ENCODE peak calls at places on chromosomes 7 and 10, in four cellular contexts. One of them, this sample, is unnamed.

GRCh38 chr7:139574618-139575337 is 51.3 kb downstream of the CLEC2L start:
- DNase-seq in activated CD4-positive, alpha-beta T cell treated with anti-CD3 and anti-CD28 coated beads, Interleukin-2, amount 10 ng/mL, durations not matched to agents 7 days and 5 days: no peak
- DNase-seq in BJ: no peak
- DNase-seq in HuH-7: no peak
- DNase-seq in this sample: no peak

GRCh38 chr7:118185163-118185860 is 1.3 kb downstream of the LSM8 start:
- DNase-seq in activated CD4-positive, alpha-beta T cell treated with anti-CD3 and anti-CD28 coated beads, Interleukin-2, amount 10 ng/mL, durations not matched to agents 7 days and 5 days: no peak
- DNase-seq in BJ: peak; percentile 22
- DNase-seq in HuH-7: no peak
- DNase-seq in this sample: no peak

GRCh38 chr7:104160375-104160774 is 47.4 kb downstream of the ORC5 start:
- DNase-seq in activated CD4-positive, alpha-beta T cell treated with anti-CD3 and anti-CD28 coated beads, Interleukin-2, amount 10 ng/mL, durations not matched to agents 7 days and 5 days: no peak
- DNase-seq in BJ: no peak
- DNase-seq in HuH-7: no peak
- DNase-seq in this sample: no peak

GRCh38 chr7:77679608-77680007 is 16.7 kb upstream of the RSBN1L start:
- DNase-seq in activated CD4-positive, alpha-beta T cell treated with anti-CD3 and anti-CD28 coated beads, Interleukin-2, amount 10 ng/mL, durations not matched to agents 7 days and 5 days: no peak
- DNase-seq in BJ: no peak
- DNase-seq in HuH-7: no peak
- DNase-seq in this sample: no peak

GRCh38 chr10:4623757-4624420 is 202.1 kb upstream of the AKR1E2 start:
- DNase-seq in activated CD4-positive, alpha-beta T cell treated with anti-CD3 and anti-CD28 coated beads, Interleukin-2, amount 10 ng/mL, durations not matched to agents 7 days and 5 days: no peak
- DNase-seq in BJ: peak; percentile 6
- DNase-seq in HuH-7: no peak
- DNase-seq in this sample: no peak

GRCh38 chr10:110147961-110148360 is 59.4 kb upstream of the MXI1 start:
- DNase-seq in activated CD4-positive, alpha-beta T cell treated with anti-CD3 and anti-CD28 coated beads, Interleukin-2, amount 10 ng/mL, durations not matched to agents 7 days and 5 days: no peak
- DNase-seq in BJ: no peak
- DNase-seq in HuH-7: no peak
- DNase-seq in this sample: no peak

GRCh38 chr10:95324436-95325268 is 33.8 kb upstream of the PDLIM1 start:
- DNase-seq in activated CD4-positive, alpha-beta T cell treated with anti-CD3 and anti-CD28 coated beads, Interleukin-2, amount 10 ng/mL, durations not matched to agents 7 days and 5 days: no peak
- DNase-seq in BJ: no peak
- DNase-seq in HuH-7: no peak
- DNase-seq in this sample: no peak

GRCh38 chr7:82755705-82756551 is 312.4 kb upstream of the CACNA2D1 start:
- DNase-seq in activated CD4-positive, alpha-beta T cell treated with anti-CD3 and anti-CD28 coated beads, Interleukin-2, amount 10 ng/mL, durations not matched to agents 7 days and 5 days: no peak
- DNase-seq in BJ: peak; percentile 30
- DNase-seq in HuH-7: no peak
- DNase-seq in this sample: no peak

GRCh38 chr10:26448706-26449435 is 10.7 kb downstream of the APBB1IP start:
- DNase-seq in activated CD4-positive, alpha-beta T cell treated with anti-CD3 and anti-CD28 coated beads, Interleukin-2, amount 10 ng/mL, durations not matched to agents 7 days and 5 days: peak; percentile 90
- DNase-seq in BJ: no peak
- DNase-seq in HuH-7: no peak
- DNase-seq in this sample: peak; percentile 57

GRCh38 chr7:5429857-5430611 is 6.4 kb upstream of the TNRC18 start:
- DNase-seq in activated CD4-positive, alpha-beta T cell treated with anti-CD3 and anti-CD28 coated beads, Interleukin-2, amount 10 ng/mL, durations not matched to agents 7 days and 5 days: no peak
- DNase-seq in BJ: no peak
- DNase-seq in HuH-7: no peak
- DNase-seq in this sample: no peak

GRCh38 chr7:95596183-95597135 is at the start of gene PDK4:
- DNase-seq in activated CD4-positive, alpha-beta T cell treated with anti-CD3 and anti-CD28 coated beads, Interleukin-2, amount 10 ng/mL, durations not matched to agents 7 days and 5 days: no peak
- DNase-seq in BJ: peak; percentile 10
- DNase-seq in HuH-7: peak; percentile 70
- DNase-seq in this sample: peak; percentile 3

GRCh38 chr10:104935656-104936055 is 294.6 kb downstream of the SORCS3 start:
- DNase-seq in activated CD4-positive, alpha-beta T cell treated with anti-CD3 and anti-CD28 coated beads, Interleukin-2, amount 10 ng/mL, durations not matched to agents 7 days and 5 days: peak; percentile 28
- DNase-seq in BJ: no peak
- DNase-seq in HuH-7: no peak
- DNase-seq in this sample: no peak

GRCh38 chr10:59595584-59595983 is 114.1 kb downstream of the SLC16A9 start:
- DNase-seq in activated CD4-positive, alpha-beta T cell treated with anti-CD3 and anti-CD28 coated beads, Interleukin-2, amount 10 ng/mL, durations not matched to agents 7 days and 5 days: no peak
- DNase-seq in BJ: no peak
- DNase-seq in HuH-7: no peak
- DNase-seq in this sample: no peak

GRCh38 chr10:75487087-75487784 is 55.8 kb downstream of the LRMDA start:
- DNase-seq in activated CD4-positive, alpha-beta T cell treated with anti-CD3 and anti-CD28 coated beads, Interleukin-2, amount 10 ng/mL, durations not matched to agents 7 days and 5 days: no peak
- DNase-seq in BJ: no peak
- DNase-seq in HuH-7: no peak
- DNase-seq in this sample: no peak

GRCh38 chr7:157528785-157529341 is 192.1 kb downstream of the DNAJB6 start:
- DNase-seq in activated CD4-positive, alpha-beta T cell treated with anti-CD3 and anti-CD28 coated beads, Interleukin-2, amount 10 ng/mL, durations not matched to agents 7 days and 5 days: no peak
- DNase-seq in BJ: no peak
- DNase-seq in HuH-7: no peak
- DNase-seq in this sample: no peak